ENCODE peak calls at places on chromosomes 6 and 20, in four cellular contexts. W is RWPE1; L is activated T-cell treated with anti-CD3 and anti-CD28 coated beads, Interleukin-2, amount 50 U/mL, for 24 hours; Z is activated naive CD8-positive, alpha-beta T cell treated with anti-CD3 and anti-CD28 coated beads for 36 hours. T is an unnamed sample.

GRCh38 chr6:145875496-145876244 is 61.1 kb upstream of the FBXO30 start:
- DNase-seq in Z (no peak), L (no peak), W (no peak), T (no peak)

GRCh38 chr20:40276291-40276690 is 412.7 kb downstream of the MAFB start:
- DNase-seq in L (no peak), Z (no peak), W (no peak), T (no peak)

GRCh38 chr20:50088022-50088421 is 24.9 kb downstream of the UBE2V1 start:
- DNase-seq in Z (no peak), W (no peak), L (no peak), T (peak; percentile 87)

GRCh38 chr6:17057322-17057721 is 44.5 kb upstream of the STMND1 start:
- DNase-seq in L (no peak), W (peak; percentile 14), Z (no peak), T (no peak)

GRCh38 chr6:78910611-78911134 is 43.3 kb downstream of the IRAK1BP1 start:
- DNase-seq in L (peak; percentile 31), W (peak; percentile 48), Z (peak; percentile 47), T (peak; percentile 33)

GRCh38 chr6:24694198-24694597 is 24.8 kb downstream of the C6orf62 start:
- DNase-seq in L (no peak), Z (no peak), W (no peak), T (no peak)

GRCh38 chr20:10647471-10647870 is 26.3 kb downstream of the JAG1 start:
- DNase-seq in L (no peak), Z (no peak), W (no peak), T (peak; percentile 79)

GRCh38 chr6:32075781-32076494 is 33.2 kb downstream of the TNXB start:
- DNase-seq in W (no peak), L (no peak), Z (no peak), T (peak; percentile 54)

GRCh38 chr6:21064716-21065340 is 528.7 kb upstream of the SOX4 start:
- DNase-seq in L (no peak), Z (no peak), W (no peak), T (peak; percentile 60)

GRCh38 chr6:30231067-30231466 is 17.9 kb upstream of the TRIM26 start:
- DNase-seq in Z (no peak), W (no peak), L (no peak), T (no peak)

GRCh38 chr6:33314515-33314942 is 651 bp upstream of the TAPBP start:
- DNase-seq in Z (peak; percentile 73), W (peak; percentile 57), L (peak; percentile 70), T (peak; percentile 95)

GRCh38 chr6:169839493-169839892 is 88.1 kb downstream of the ERMARD start:
- DNase-seq in Z (no peak), W (no peak), L (no peak), T (no peak)

GRCh38 chr6:111713811-111714210 is 108.1 kb upstream of the TRAF3IP2 start:
- DNase-seq in Z (no peak), W (no peak), L (no peak), T (no peak)

GRCh38 chr6:102150549-102150948 is 757.0 kb downstream of the GRIK2 start:
- DNase-seq in Z (no peak), W (no peak), L (no peak), T (no peak)

GRCh38 chr6:167566711-167567141 is 241.8 kb downstream of the TTLL2 start:
- DNase-seq in L (no peak), W (no peak), Z (no peak), T (no peak)

GRCh38 chr6:121548146-121548545 is 112.7 kb downstream of the GJA1 start:
- DNase-seq in Z (no peak), W (no peak), L (no peak), T (no peak)

GRCh38 chr6:311679-312220 is 19.5 kb downstream of the DUSP22 start:
- DNase-seq in L (peak; percentile 27), Z (no peak), W (no peak), T (no peak)

GRCh38 chr6:110895907-110896608 is 21.5 kb downstream of the AMD1 start:
- DNase-seq in L (no peak), Z (no peak), W (no peak), T (no peak)

GRCh38 chr20:8132632-8133587 is 844 bp downstream of the PLCB1 start:
- DNase-seq in W (no peak), Z (no peak), L (no peak), T (no peak)

GRCh38 chr20:54257090-54257816 is 49.4 kb downstream of the PFDN4 start:
- DNase-seq in L (no peak), W (peak; percentile 97), Z (no peak), T (peak; percentile 95)

GRCh38 chr20:17525650-17526049 is 5.5 kb downstream of the BFSP1 start:
- DNase-seq in W (peak; percentile 65), L (no peak), Z (no peak), T (no peak)